ENCODE peak calls at places on chromosome 7, in seven cellular contexts. P, V, J, R, U, B and H are unnamed samples.
A peak's percentile ranks its signal among the peaks of the same experiment; 100 is the strongest.

GRCh38 chr7:40969641-40970040 is 733.2 kb downstream of the INHBA start:
- DNase-seq in V (no peak), B (no peak), R (no peak), J (no peak), U (no peak), P (no peak), H (no peak)

GRCh38 chr7:100247152-100247757 is 27.5 kb downstream of the PVRIG start:
- DNase-seq in B (no peak), V (no peak), P (no peak), R (peak; percentile 92), U (peak; percentile 89), J (peak; percentile 58), H (peak; percentile 95)

GRCh38 chr7:132080967-132081668 is 495.2 kb downstream of the PLXNA4 start:
- DNase-seq in V (no peak), J (no peak), U (no peak), R (no peak), P (no peak), B (no peak), H (no peak)

GRCh38 chr7:139734395-139734794 is 43.4 kb downstream of the HIPK2 start:
- DNase-seq in U (peak; percentile 98), P (no peak), R (no peak), J (no peak), B (no peak), V (no peak), H (no peak)

GRCh38 chr7:18495412-18496335 is at the start of gene HDAC9:
- DNase-seq in J (no peak), P (no peak), V (no peak), B (no peak), U (peak; percentile 49), R (peak; percentile 13), H (peak; percentile 27)

GRCh38 chr7:80781561-80781979 is 137.3 kb downstream of the SEMA3C start:
- DNase-seq in B (no peak), J (no peak), V (no peak), R (no peak), U (peak; percentile 83), P (no peak), H (no peak)

GRCh38 chr7:128841171-128841690 is 11.0 kb downstream of the FLNC start:
- DNase-seq in P (no peak), R (peak; percentile 66), V (peak; percentile 63), U (no peak), B (peak; percentile 46), J (no peak), H (peak; percentile 79)

GRCh38 chr7:5679741-5680473 is 101.6 kb downstream of the RNF216 start:
- DNase-seq in B (peak; percentile 83), U (no peak), R (no peak), P (no peak), V (peak; percentile 80), J (no peak), H (no peak)

GRCh38 chr7:96495751-96496216 is 173.9 kb upstream of the SLC25A13 start:
- DNase-seq in R (no peak), J (no peak), B (no peak), U (no peak), V (no peak), P (peak; percentile 47), H (no peak)

GRCh38 chr7:44194562-44195145 is 5.4 kb upstream of the GCK start:
- DNase-seq in J (no peak), P (no peak), B (no peak), U (no peak), V (peak; percentile 36), R (no peak), H (no peak)

GRCh38 chr7:30911561-30911969 is at the start of gene AQP1:
- DNase-seq in U (no peak), P (no peak), R (no peak), B (peak; percentile 91), V (peak; percentile 95), J (no peak), H (no peak)

GRCh38 chr7:103710247-103710646 is 264.2 kb upstream of the SLC26A5 start:
- DNase-seq in J (no peak), U (peak; percentile 38), B (no peak), R (no peak), V (no peak), P (no peak), H (no peak)

GRCh38 chr7:142581341-142581740 is 167.9 kb upstream of the PRSS1 start:
- DNase-seq in U (peak; percentile 55), V (no peak), P (peak; percentile 6), B (peak; percentile 56), R (no peak), J (no peak), H (no peak)

GRCh38 chr7:138097064-138097741 is 20.9 kb downstream of the AKR1D1 start:
- DNase-seq in R (no peak), B (no peak), J (no peak), V (no peak), P (peak; percentile 4), U (peak; percentile 40), H (peak; percentile 41)

GRCh38 chr7:18421297-18422004 is 74.1 kb upstream of the HDAC9 start:
- DNase-seq in P (no peak), B (no peak), U (no peak), V (no peak), R (no peak), J (no peak), H (no peak)

GRCh38 chr7:106375499-106375898 is 90.7 kb upstream of the NAMPT start:
- DNase-seq in R (no peak), P (no peak), V (no peak), J (no peak), B (no peak), U (no peak), H (no peak)

GRCh38 chr7:26910221-26910620 is 45.8 kb upstream of the SKAP2 start:
- DNase-seq in B (no peak), U (peak; percentile 51), P (no peak), V (no peak), J (no peak), R (no peak), H (peak; percentile 46)

GRCh38 chr7:151821806-151822540 is 54.9 kb downstream of the PRKAG2 start:
- DNase-seq in V (no peak), P (no peak), J (no peak), U (no peak), B (peak; percentile 40), R (no peak), H (no peak)

GRCh38 chr7:137074386-137075030 is 206.1 kb downstream of the CHRM2 start:
- DNase-seq in P (no peak), R (no peak), J (no peak), B (no peak), V (no peak), U (peak; percentile 77), H (no peak)